ENCODE peak calls at places on chromosomes 7 and 10, in eight cellular contexts. One of them, this sample, is unnamed.
A peak's percentile ranks its signal among the peaks of the same experiment; 100 is the strongest.

GRCh38 chr10:102608487-102608886 is 35.8 kb upstream of the TRIM8 start:
- ATAC-seq in psoas muscle: no peak
- ATAC-seq in left lung: no peak
- ATAC-seq in CD8-positive, alpha-beta T cell: no peak
- ATAC-seq in stimulated activated naive CD8-positive, alpha-beta T cell treated with anti-CD3 and anti-CD28 coated beads, Interleukin-15, Interleukin-2, amounts not matched to agents 100 U/mL and 50 U/mL, for 24 hours: no peak
- ATAC-seq in CD4-positive, alpha-beta T cell: no peak
- ATAC-seq in activated T-cell treated with anti-CD3 and anti-CD28 coated beads, Interleukin-2, amount 50 U/mL, for 72 hours: no peak
- ATAC-seq in right lobe of liver: no peak
- ATAC-seq in this sample: no peak

GRCh38 chr10:4262870-4263269 is 477.9 kb upstream of the KLF6 start:
- ATAC-seq in stimulated activated naive CD8-positive, alpha-beta T cell treated with anti-CD3 and anti-CD28 coated beads, Interleukin-15, Interleukin-2, amounts not matched to agents 100 U/mL and 50 U/mL, for 24 hours: no peak
- ATAC-seq in psoas muscle: no peak
- ATAC-seq in CD4-positive, alpha-beta T cell: no peak
- ATAC-seq in left lung: no peak
- ATAC-seq in activated T-cell treated with anti-CD3 and anti-CD28 coated beads, Interleukin-2, amount 50 U/mL, for 72 hours: no peak
- ATAC-seq in right lobe of liver: no peak
- ATAC-seq in CD8-positive, alpha-beta T cell: no peak
- ATAC-seq in this sample: no peak

GRCh38 chr7:137668404-137668803 is 178.4 kb downstream of the DGKI start:
- ATAC-seq in CD8-positive, alpha-beta T cell: no peak
- ATAC-seq in right lobe of liver: no peak
- ATAC-seq in activated T-cell treated with anti-CD3 and anti-CD28 coated beads, Interleukin-2, amount 50 U/mL, for 72 hours: no peak
- ATAC-seq in CD4-positive, alpha-beta T cell: no peak
- ATAC-seq in stimulated activated naive CD8-positive, alpha-beta T cell treated with anti-CD3 and anti-CD28 coated beads, Interleukin-15, Interleukin-2, amounts not matched to agents 100 U/mL and 50 U/mL, for 24 hours: no peak
- ATAC-seq in psoas muscle: no peak
- ATAC-seq in left lung: no peak
- ATAC-seq in this sample: no peak

GRCh38 chr10:132836832-132837540 is 51.0 kb upstream of the NKX6-2 start:
- ATAC-seq in stimulated activated naive CD8-positive, alpha-beta T cell treated with anti-CD3 and anti-CD28 coated beads, Interleukin-15, Interleukin-2, amounts not matched to agents 100 U/mL and 50 U/mL, for 24 hours: no peak
- ATAC-seq in activated T-cell treated with anti-CD3 and anti-CD28 coated beads, Interleukin-2, amount 50 U/mL, for 72 hours: peak; percentile 36
- ATAC-seq in psoas muscle: peak; percentile 71
- ATAC-seq in left lung: peak; percentile 83
- ATAC-seq in CD8-positive, alpha-beta T cell: no peak
- ATAC-seq in CD4-positive, alpha-beta T cell: no peak
- ATAC-seq in right lobe of liver: peak; percentile 69
- ATAC-seq in this sample: peak; percentile 35

GRCh38 chr10:63297941-63298340 is 164.8 kb downstream of the NRBF2 start:
- ATAC-seq in stimulated activated naive CD8-positive, alpha-beta T cell treated with anti-CD3 and anti-CD28 coated beads, Interleukin-15, Interleukin-2, amounts not matched to agents 100 U/mL and 50 U/mL, for 24 hours: no peak
- ATAC-seq in left lung: no peak
- ATAC-seq in CD4-positive, alpha-beta T cell: no peak
- ATAC-seq in CD8-positive, alpha-beta T cell: no peak
- ATAC-seq in psoas muscle: no peak
- ATAC-seq in activated T-cell treated with anti-CD3 and anti-CD28 coated beads, Interleukin-2, amount 50 U/mL, for 72 hours: no peak
- ATAC-seq in right lobe of liver: no peak
- ATAC-seq in this sample: peak; percentile 31

GRCh38 chr10:45466784-45467183 is 92.8 kb downstream of the ALOX5 start:
- ATAC-seq in CD4-positive, alpha-beta T cell: no peak
- ATAC-seq in psoas muscle: no peak
- ATAC-seq in activated T-cell treated with anti-CD3 and anti-CD28 coated beads, Interleukin-2, amount 50 U/mL, for 72 hours: no peak
- ATAC-seq in right lobe of liver: no peak
- ATAC-seq in left lung: peak; percentile 11
- ATAC-seq in stimulated activated naive CD8-positive, alpha-beta T cell treated with anti-CD3 and anti-CD28 coated beads, Interleukin-15, Interleukin-2, amounts not matched to agents 100 U/mL and 50 U/mL, for 24 hours: no peak
- ATAC-seq in CD8-positive, alpha-beta T cell: no peak
- ATAC-seq in this sample: peak; percentile 78

GRCh38 chr7:155205368-155206285 is 92.1 kb upstream of the INSIG1 start:
- ATAC-seq in activated T-cell treated with anti-CD3 and anti-CD28 coated beads, Interleukin-2, amount 50 U/mL, for 72 hours: peak; percentile 87
- ATAC-seq in CD8-positive, alpha-beta T cell: peak; percentile 90
- ATAC-seq in CD4-positive, alpha-beta T cell: peak; percentile 91
- ATAC-seq in psoas muscle: peak; percentile 81
- ATAC-seq in left lung: peak; percentile 92
- ATAC-seq in right lobe of liver: peak; percentile 82
- ATAC-seq in stimulated activated naive CD8-positive, alpha-beta T cell treated with anti-CD3 and anti-CD28 coated beads, Interleukin-15, Interleukin-2, amounts not matched to agents 100 U/mL and 50 U/mL, for 24 hours: peak; percentile 90
- ATAC-seq in this sample: peak; percentile 81

GRCh38 chr10:125217986-125218675 is 57.8 kb upstream of the CTBP2 start:
- ATAC-seq in left lung: no peak
- ATAC-seq in stimulated activated naive CD8-positive, alpha-beta T cell treated with anti-CD3 and anti-CD28 coated beads, Interleukin-15, Interleukin-2, amounts not matched to agents 100 U/mL and 50 U/mL, for 24 hours: no peak
- ATAC-seq in CD4-positive, alpha-beta T cell: no peak
- ATAC-seq in CD8-positive, alpha-beta T cell: no peak
- ATAC-seq in psoas muscle: no peak
- ATAC-seq in activated T-cell treated with anti-CD3 and anti-CD28 coated beads, Interleukin-2, amount 50 U/mL, for 72 hours: no peak
- ATAC-seq in right lobe of liver: no peak
- ATAC-seq in this sample: no peak

GRCh38 chr10:11143240-11143639 is 125.6 kb downstream of the CELF2 start:
- ATAC-seq in CD8-positive, alpha-beta T cell: no peak
- ATAC-seq in right lobe of liver: no peak
- ATAC-seq in CD4-positive, alpha-beta T cell: no peak
- ATAC-seq in activated T-cell treated with anti-CD3 and anti-CD28 coated beads, Interleukin-2, amount 50 U/mL, for 72 hours: no peak
- ATAC-seq in stimulated activated naive CD8-positive, alpha-beta T cell treated with anti-CD3 and anti-CD28 coated beads, Interleukin-15, Interleukin-2, amounts not matched to agents 100 U/mL and 50 U/mL, for 24 hours: no peak
- ATAC-seq in left lung: no peak
- ATAC-seq in psoas muscle: no peak
- ATAC-seq in this sample: no peak

GRCh38 chr7:154777023-154777422 is 225.9 kb downstream of the PAXIP1 start:
- ATAC-seq in left lung: peak; percentile 43
- ATAC-seq in CD8-positive, alpha-beta T cell: no peak
- ATAC-seq in right lobe of liver: no peak
- ATAC-seq in activated T-cell treated with anti-CD3 and anti-CD28 coated beads, Interleukin-2, amount 50 U/mL, for 72 hours: no peak
- ATAC-seq in stimulated activated naive CD8-positive, alpha-beta T cell treated with anti-CD3 and anti-CD28 coated beads, Interleukin-15, Interleukin-2, amounts not matched to agents 100 U/mL and 50 U/mL, for 24 hours: no peak
- ATAC-seq in CD4-positive, alpha-beta T cell: no peak
- ATAC-seq in psoas muscle: no peak
- ATAC-seq in this sample: no peak

GRCh38 chr7:112288301-112288700 is 81.8 kb downstream of the ZNF277 start:
- ATAC-seq in left lung: no peak
- ATAC-seq in stimulated activated naive CD8-positive, alpha-beta T cell treated with anti-CD3 and anti-CD28 coated beads, Interleukin-15, Interleukin-2, amounts not matched to agents 100 U/mL and 50 U/mL, for 24 hours: no peak
- ATAC-seq in CD4-positive, alpha-beta T cell: no peak
- ATAC-seq in psoas muscle: no peak
- ATAC-seq in activated T-cell treated with anti-CD3 and anti-CD28 coated beads, Interleukin-2, amount 50 U/mL, for 72 hours: no peak
- ATAC-seq in CD8-positive, alpha-beta T cell: no peak
- ATAC-seq in right lobe of liver: no peak
- ATAC-seq in this sample: no peak

GRCh38 chr10:33805831-33806230 is 471.4 kb upstream of the NRP1 start:
- ATAC-seq in psoas muscle: no peak
- ATAC-seq in activated T-cell treated with anti-CD3 and anti-CD28 coated beads, Interleukin-2, amount 50 U/mL, for 72 hours: no peak
- ATAC-seq in stimulated activated naive CD8-positive, alpha-beta T cell treated with anti-CD3 and anti-CD28 coated beads, Interleukin-15, Interleukin-2, amounts not matched to agents 100 U/mL and 50 U/mL, for 24 hours: no peak
- ATAC-seq in left lung: no peak
- ATAC-seq in right lobe of liver: peak; percentile 43
- ATAC-seq in CD8-positive, alpha-beta T cell: no peak
- ATAC-seq in CD4-positive, alpha-beta T cell: no peak
- ATAC-seq in this sample: no peak

GRCh38 chr7:134938141-134938540 is 48.2 kb upstream of the AGBL3 start:
- ATAC-seq in stimulated activated naive CD8-positive, alpha-beta T cell treated with anti-CD3 and anti-CD28 coated beads, Interleukin-15, Interleukin-2, amounts not matched to agents 100 U/mL and 50 U/mL, for 24 hours: no peak
- ATAC-seq in right lobe of liver: no peak
- ATAC-seq in psoas muscle: no peak
- ATAC-seq in left lung: no peak
- ATAC-seq in activated T-cell treated with anti-CD3 and anti-CD28 coated beads, Interleukin-2, amount 50 U/mL, for 72 hours: no peak
- ATAC-seq in CD4-positive, alpha-beta T cell: no peak
- ATAC-seq in CD8-positive, alpha-beta T cell: no peak
- ATAC-seq in this sample: no peak

GRCh38 chr10:102465466-102465865 is 14.1 kb upstream of the C10orf95 start:
- ATAC-seq in left lung: no peak
- ATAC-seq in right lobe of liver: no peak
- ATAC-seq in CD4-positive, alpha-beta T cell: no peak
- ATAC-seq in CD8-positive, alpha-beta T cell: no peak
- ATAC-seq in stimulated activated naive CD8-positive, alpha-beta T cell treated with anti-CD3 and anti-CD28 coated beads, Interleukin-15, Interleukin-2, amounts not matched to agents 100 U/mL and 50 U/mL, for 24 hours: no peak
- ATAC-seq in psoas muscle: no peak
- ATAC-seq in activated T-cell treated with anti-CD3 and anti-CD28 coated beads, Interleukin-2, amount 50 U/mL, for 72 hours: no peak
- ATAC-seq in this sample: no peak

GRCh38 chr10:111877274-111877673 is 306.3 kb downstream of the GPAM start:
- ATAC-seq in left lung: no peak
- ATAC-seq in CD4-positive, alpha-beta T cell: no peak
- ATAC-seq in psoas muscle: no peak
- ATAC-seq in right lobe of liver: no peak
- ATAC-seq in stimulated activated naive CD8-positive, alpha-beta T cell treated with anti-CD3 and anti-CD28 coated beads, Interleukin-15, Interleukin-2, amounts not matched to agents 100 U/mL and 50 U/mL, for 24 hours: no peak
- ATAC-seq in CD8-positive, alpha-beta T cell: no peak
- ATAC-seq in activated T-cell treated with anti-CD3 and anti-CD28 coated beads, Interleukin-2, amount 50 U/mL, for 72 hours: no peak
- ATAC-seq in this sample: no peak

GRCh38 chr7:74101061-74101681 is 17.6 kb downstream of the LIMK1 start:
- ATAC-seq in CD8-positive, alpha-beta T cell: peak; percentile 29
- ATAC-seq in stimulated activated naive CD8-positive, alpha-beta T cell treated with anti-CD3 and anti-CD28 coated beads, Interleukin-15, Interleukin-2, amounts not matched to agents 100 U/mL and 50 U/mL, for 24 hours: peak; percentile 39
- ATAC-seq in CD4-positive, alpha-beta T cell: no peak
- ATAC-seq in activated T-cell treated with anti-CD3 and anti-CD28 coated beads, Interleukin-2, amount 50 U/mL, for 72 hours: no peak
- ATAC-seq in left lung: peak; percentile 8
- ATAC-seq in right lobe of liver: no peak
- ATAC-seq in psoas muscle: no peak
- ATAC-seq in this sample: no peak

GRCh38 chr7:104652434-104652833 is 324.0 kb downstream of the LHFPL3 start:
- ATAC-seq in left lung: no peak
- ATAC-seq in right lobe of liver: no peak
- ATAC-seq in activated T-cell treated with anti-CD3 and anti-CD28 coated beads, Interleukin-2, amount 50 U/mL, for 72 hours: no peak
- ATAC-seq in stimulated activated naive CD8-positive, alpha-beta T cell treated with anti-CD3 and anti-CD28 coated beads, Interleukin-15, Interleukin-2, amounts not matched to agents 100 U/mL and 50 U/mL, for 24 hours: no peak
- ATAC-seq in CD8-positive, alpha-beta T cell: no peak
- ATAC-seq in CD4-positive, alpha-beta T cell: no peak
- ATAC-seq in psoas muscle: no peak
- ATAC-seq in this sample: no peak

GRCh38 chr10:48801026-48801425 is 116.4 kb downstream of the WDFY4 start:
- ATAC-seq in psoas muscle: no peak
- ATAC-seq in CD8-positive, alpha-beta T cell: no peak
- ATAC-seq in CD4-positive, alpha-beta T cell: no peak
- ATAC-seq in right lobe of liver: no peak
- ATAC-seq in activated T-cell treated with anti-CD3 and anti-CD28 coated beads, Interleukin-2, amount 50 U/mL, for 72 hours: peak; percentile 51
- ATAC-seq in left lung: no peak
- ATAC-seq in stimulated activated naive CD8-positive, alpha-beta T cell treated with anti-CD3 and anti-CD28 coated beads, Interleukin-15, Interleukin-2, amounts not matched to agents 100 U/mL and 50 U/mL, for 24 hours: no peak
- ATAC-seq in this sample: peak; percentile 97

GRCh38 chr10:91683976-91684375 is 51.1 kb upstream of the PPP1R3C start:
- ATAC-seq in CD4-positive, alpha-beta T cell: no peak
- ATAC-seq in CD8-positive, alpha-beta T cell: no peak
- ATAC-seq in stimulated activated naive CD8-positive, alpha-beta T cell treated with anti-CD3 and anti-CD28 coated beads, Interleukin-15, Interleukin-2, amounts not matched to agents 100 U/mL and 50 U/mL, for 24 hours: no peak
- ATAC-seq in psoas muscle: no peak
- ATAC-seq in left lung: peak; percentile 76
- ATAC-seq in right lobe of liver: no peak
- ATAC-seq in activated T-cell treated with anti-CD3 and anti-CD28 coated beads, Interleukin-2, amount 50 U/mL, for 72 hours: no peak
- ATAC-seq in this sample: peak; percentile 58

GRCh38 chr7:149771199-149771636 is 2.2 kb downstream of the ZNF467 start:
- ATAC-seq in right lobe of liver: no peak
- ATAC-seq in psoas muscle: peak; percentile 4
- ATAC-seq in left lung: peak; percentile 1
- ATAC-seq in CD4-positive, alpha-beta T cell: no peak
- ATAC-seq in activated T-cell treated with anti-CD3 and anti-CD28 coated beads, Interleukin-2, amount 50 U/mL, for 72 hours: peak; percentile 48
- ATAC-seq in stimulated activated naive CD8-positive, alpha-beta T cell treated with anti-CD3 and anti-CD28 coated beads, Interleukin-15, Interleukin-2, amounts not matched to agents 100 U/mL and 50 U/mL, for 24 hours: peak; percentile 11
- ATAC-seq in CD8-positive, alpha-beta T cell: no peak
- ATAC-seq in this sample: no peak

GRCh38 chr10:77542860-77543259 is 94.7 kb downstream of the KCNMA1 start:
- ATAC-seq in CD8-positive, alpha-beta T cell: no peak
- ATAC-seq in left lung: no peak
- ATAC-seq in stimulated activated naive CD8-positive, alpha-beta T cell treated with anti-CD3 and anti-CD28 coated beads, Interleukin-15, Interleukin-2, amounts not matched to agents 100 U/mL and 50 U/mL, for 24 hours: no peak
- ATAC-seq in CD4-positive, alpha-beta T cell: no peak
- ATAC-seq in psoas muscle: no peak
- ATAC-seq in activated T-cell treated with anti-CD3 and anti-CD28 coated beads, Interleukin-2, amount 50 U/mL, for 72 hours: no peak
- ATAC-seq in right lobe of liver: no peak
- ATAC-seq in this sample: no peak

GRCh38 chr10:47207280-47207613 is 92.8 kb upstream of the GDF10 start:
- ATAC-seq in stimulated activated naive CD8-positive, alpha-beta T cell treated with anti-CD3 and anti-CD28 coated beads, Interleukin-15, Interleukin-2, amounts not matched to agents 100 U/mL and 50 U/mL, for 24 hours: peak; percentile 50
- ATAC-seq in right lobe of liver: no peak
- ATAC-seq in psoas muscle: no peak
- ATAC-seq in CD4-positive, alpha-beta T cell: peak; percentile 57
- ATAC-seq in left lung: peak; percentile 70
- ATAC-seq in activated T-cell treated with anti-CD3 and anti-CD28 coated beads, Interleukin-2, amount 50 U/mL, for 72 hours: peak; percentile 58
- ATAC-seq in CD8-positive, alpha-beta T cell: peak; percentile 52
- ATAC-seq in this sample: peak; percentile 28

GRCh38 chr10:97140284-97140846 is 45.4 kb downstream of the SLIT1 start:
- ATAC-seq in right lobe of liver: no peak
- ATAC-seq in left lung: no peak
- ATAC-seq in activated T-cell treated with anti-CD3 and anti-CD28 coated beads, Interleukin-2, amount 50 U/mL, for 72 hours: no peak
- ATAC-seq in psoas muscle: no peak
- ATAC-seq in CD8-positive, alpha-beta T cell: no peak
- ATAC-seq in CD4-positive, alpha-beta T cell: no peak
- ATAC-seq in stimulated activated naive CD8-positive, alpha-beta T cell treated with anti-CD3 and anti-CD28 coated beads, Interleukin-15, Interleukin-2, amounts not matched to agents 100 U/mL and 50 U/mL, for 24 hours: no peak
- ATAC-seq in this sample: no peak

GRCh38 chr10:71371750-71372166 is 25.0 kb upstream of the CDH23 start:
- ATAC-seq in activated T-cell treated with anti-CD3 and anti-CD28 coated beads, Interleukin-2, amount 50 U/mL, for 72 hours: peak; percentile 26
- ATAC-seq in CD4-positive, alpha-beta T cell: no peak
- ATAC-seq in stimulated activated naive CD8-positive, alpha-beta T cell treated with anti-CD3 and anti-CD28 coated beads, Interleukin-15, Interleukin-2, amounts not matched to agents 100 U/mL and 50 U/mL, for 24 hours: peak; percentile 14
- ATAC-seq in CD8-positive, alpha-beta T cell: no peak
- ATAC-seq in left lung: peak; percentile 56
- ATAC-seq in psoas muscle: no peak
- ATAC-seq in right lobe of liver: peak; percentile 19
- ATAC-seq in this sample: peak; percentile 29

GRCh38 chr10:127123626-127124025 is 72.8 kb downstream of the INSYN2A start:
- ATAC-seq in left lung: no peak
- ATAC-seq in psoas muscle: no peak
- ATAC-seq in CD4-positive, alpha-beta T cell: no peak
- ATAC-seq in activated T-cell treated with anti-CD3 and anti-CD28 coated beads, Interleukin-2, amount 50 U/mL, for 72 hours: no peak
- ATAC-seq in CD8-positive, alpha-beta T cell: no peak
- ATAC-seq in stimulated activated naive CD8-positive, alpha-beta T cell treated with anti-CD3 and anti-CD28 coated beads, Interleukin-15, Interleukin-2, amounts not matched to agents 100 U/mL and 50 U/mL, for 24 hours: no peak
- ATAC-seq in right lobe of liver: no peak
- ATAC-seq in this sample: no peak

GRCh38 chr7:12222889-12223579 is 11.9 kb downstream of the TMEM106B start:
- ATAC-seq in right lobe of liver: no peak
- ATAC-seq in stimulated activated naive CD8-positive, alpha-beta T cell treated with anti-CD3 and anti-CD28 coated beads, Interleukin-15, Interleukin-2, amounts not matched to agents 100 U/mL and 50 U/mL, for 24 hours: peak; percentile 57
- ATAC-seq in CD8-positive, alpha-beta T cell: peak; percentile 63
- ATAC-seq in psoas muscle: no peak
- ATAC-seq in activated T-cell treated with anti-CD3 and anti-CD28 coated beads, Interleukin-2, amount 50 U/mL, for 72 hours: no peak
- ATAC-seq in CD4-positive, alpha-beta T cell: peak; percentile 80
- ATAC-seq in left lung: no peak
- ATAC-seq in this sample: no peak

GRCh38 chr7:82729172-82730030 is 285.8 kb upstream of the CACNA2D1 start:
- ATAC-seq in activated T-cell treated with anti-CD3 and anti-CD28 coated beads, Interleukin-2, amount 50 U/mL, for 72 hours: no peak
- ATAC-seq in CD4-positive, alpha-beta T cell: no peak
- ATAC-seq in stimulated activated naive CD8-positive, alpha-beta T cell treated with anti-CD3 and anti-CD28 coated beads, Interleukin-15, Interleukin-2, amounts not matched to agents 100 U/mL and 50 U/mL, for 24 hours: no peak
- ATAC-seq in left lung: peak; percentile 58
- ATAC-seq in psoas muscle: no peak
- ATAC-seq in CD8-positive, alpha-beta T cell: no peak
- ATAC-seq in right lobe of liver: peak; percentile 46
- ATAC-seq in this sample: no peak

GRCh38 chr10:48945441-48946143 is 6.0 kb upstream of the LRRC18 start:
- ATAC-seq in psoas muscle: no peak
- ATAC-seq in activated T-cell treated with anti-CD3 and anti-CD28 coated beads, Interleukin-2, amount 50 U/mL, for 72 hours: no peak
- ATAC-seq in CD4-positive, alpha-beta T cell: no peak
- ATAC-seq in CD8-positive, alpha-beta T cell: no peak
- ATAC-seq in right lobe of liver: no peak
- ATAC-seq in stimulated activated naive CD8-positive, alpha-beta T cell treated with anti-CD3 and anti-CD28 coated beads, Interleukin-15, Interleukin-2, amounts not matched to agents 100 U/mL and 50 U/mL, for 24 hours: no peak
- ATAC-seq in left lung: no peak
- ATAC-seq in this sample: no peak

GRCh38 chr10:4195214-4195613 is 410.2 kb upstream of the KLF6 start:
- ATAC-seq in stimulated activated naive CD8-positive, alpha-beta T cell treated with anti-CD3 and anti-CD28 coated beads, Interleukin-15, Interleukin-2, amounts not matched to agents 100 U/mL and 50 U/mL, for 24 hours: no peak
- ATAC-seq in right lobe of liver: no peak
- ATAC-seq in activated T-cell treated with anti-CD3 and anti-CD28 coated beads, Interleukin-2, amount 50 U/mL, for 72 hours: no peak
- ATAC-seq in CD4-positive, alpha-beta T cell: no peak
- ATAC-seq in psoas muscle: no peak
- ATAC-seq in CD8-positive, alpha-beta T cell: no peak
- ATAC-seq in left lung: no peak
- ATAC-seq in this sample: no peak